ENCODE peak calls at places on chromosomes 12 and 14, in seven cellular contexts. M is LNCaP clone FGC, W is astrocyte of the cerebellum, I is fibroblast of mammary gland, T is epithelial cell of esophagus, B is uterus, H is IMR-90. X is an unnamed sample.

GRCh38 chr14:92728781-92729364 is 19.6 kb downstream of the LGMN start:
- DNase-seq in M (no peak), W (no peak), I (peak; percentile 79), T (peak; percentile 97), B (no peak), H (peak; percentile 31), X (peak; percentile 30)

GRCh38 chr12:88056571-88056970 is 27.4 kb upstream of the C12orf50 start:
- DNase-seq in M (no peak), W (no peak), I (no peak), T (no peak), B (no peak), H (no peak), X (no peak)

GRCh38 chr14:51382506-51382905 is 142.5 kb downstream of the TMX1 start:
- DNase-seq in M (no peak), W (no peak), I (no peak), T (peak; percentile 100), B (no peak), H (no peak), X (no peak)

GRCh38 chr12:128966411-128966810 is 113.1 kb downstream of the GLT1D1 start:
- DNase-seq in M (no peak), W (no peak), I (no peak), T (no peak), B (no peak), H (no peak), X (no peak)

GRCh38 chr12:69196302-69197288 is 42.8 kb upstream of the CPSF6 start:
- DNase-seq in M (peak; percentile 31), W (no peak), I (peak; percentile 19), T (peak; percentile 41), B (no peak), H (peak; percentile 9), X (no peak)

GRCh38 chr14:95453713-95453980 is 62.8 kb downstream of the SYNE3 start:
- DNase-seq in M (no peak), W (no peak), I (no peak), T (no peak), B (no peak), H (no peak), X (no peak)

GRCh38 chr12:16347391-16348298 is at the start of gene MGST1:
- DNase-seq in M (no peak), W (no peak), I (peak; percentile 75), T (peak; percentile 77), B (peak; percentile 60), H (peak; percentile 59), X (peak; percentile 62)

GRCh38 chr12:57127101-57127709 is 1.1 kb upstream of the LRP1 start:
- DNase-seq in M (peak; percentile 53), W (no peak), I (no peak), T (peak; percentile 57), B (peak; percentile 73), H (no peak), X (no peak)

GRCh38 chr12:127642208-127642607 is 624.8 kb upstream of the TMEM132C start:
- DNase-seq in M (no peak), W (no peak), I (no peak), T (no peak), B (no peak), H (no peak), X (no peak)

GRCh38 chr14:34665785-34666425 is 36.0 kb upstream of the SNX6 start:
- DNase-seq in M (peak; percentile 28), W (peak; percentile 78), I (peak; percentile 92), T (peak; percentile 80), B (no peak), H (peak; percentile 96), X (peak; percentile 89)

GRCh38 chr12:107931761-107932160 is 157.3 kb downstream of the ASCL4 start:
- DNase-seq in M (no peak), W (no peak), I (no peak), T (no peak), B (no peak), H (no peak), X (no peak)

DNA sequence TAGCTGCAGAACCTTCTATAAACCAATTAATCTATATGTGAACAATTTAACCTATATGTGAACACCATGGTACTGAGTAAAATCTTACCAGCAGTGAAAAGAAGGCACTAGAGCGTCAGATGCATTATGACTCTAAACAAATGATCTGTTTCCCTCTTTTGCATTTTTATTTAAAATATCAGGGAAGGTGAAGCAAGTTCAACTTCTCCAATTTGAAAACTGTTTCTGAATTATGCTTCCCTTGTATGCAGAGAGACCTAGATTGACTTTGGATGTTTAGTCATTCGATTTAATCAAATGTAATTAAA is 80.9 kb downstream of the DAD1 start:
- DNase-seq in M (no peak), W (no peak), I (no peak), T (no peak), B (no peak), H (no peak), X (no peak)
- H3K4me3 ChIP-seq in M (no peak overlapping the region), W (no peak overlapping the region), I (no peak overlapping the region), T (no peak overlapping the region), B (no peak overlapping the region), H (no peak overlapping the region), X (no peak overlapping the region)

GRCh38 chr12:71371132-71371531 is 68.5 kb upstream of the LGR5 start:
- DNase-seq in M (no peak), W (no peak), I (peak; percentile 28), T (no peak), B (no peak), H (no peak), X (no peak)
- TF ChIP-seq CTCF in M (peak; percentile 51), W (no peak), I (peak; percentile 16), T (no peak), B (no peak), H (no peak), X (no peak)

GRCh38 chr12:118307069-118307954 is 65.4 kb downstream of the TAOK3 start:
- DNase-seq in M (no peak), W (peak; percentile 79), I (peak; percentile 93), T (peak; percentile 93), B (peak; percentile 29), H (peak; percentile 95), X (peak; percentile 95)
- H3K4me3 ChIP-seq in M (no peak overlapping the region), W (peak overlapping the region; percentile 29), I (peak overlapping the region; percentile 44), T (peak overlapping the region; percentile 14), B (peak overlapping the region; percentile 0), H (peak overlapping the region; percentile 55), X (peak overlapping the region; percentile 32)

GRCh38 chr14:62673014-62673727 is 372.1 kb downstream of the KCNH5 start:
- DNase-seq in M (no peak), W (no peak), I (no peak), T (no peak), B (no peak), H (no peak), X (no peak)

GRCh38 chr14:62661818-62662217 is 383.4 kb downstream of the KCNH5 start:
- DNase-seq in M (no peak), W (no peak), I (peak; percentile 2), T (peak; percentile 47), B (no peak), H (peak; percentile 22), X (no peak)

GRCh38 chr14:62670526-62670925 is 374.7 kb downstream of the KCNH5 start:
- DNase-seq in M (no peak), W (no peak), I (peak; percentile 20), T (peak; percentile 43), B (no peak), H (peak; percentile 84), X (peak; percentile 14)

GRCh38 chr14:62662811-62663477 is 382.3 kb downstream of the KCNH5 start:
- DNase-seq in M (no peak), W (no peak), I (no peak), T (no peak), B (no peak), H (peak; percentile 4), X (no peak)

DNA sequence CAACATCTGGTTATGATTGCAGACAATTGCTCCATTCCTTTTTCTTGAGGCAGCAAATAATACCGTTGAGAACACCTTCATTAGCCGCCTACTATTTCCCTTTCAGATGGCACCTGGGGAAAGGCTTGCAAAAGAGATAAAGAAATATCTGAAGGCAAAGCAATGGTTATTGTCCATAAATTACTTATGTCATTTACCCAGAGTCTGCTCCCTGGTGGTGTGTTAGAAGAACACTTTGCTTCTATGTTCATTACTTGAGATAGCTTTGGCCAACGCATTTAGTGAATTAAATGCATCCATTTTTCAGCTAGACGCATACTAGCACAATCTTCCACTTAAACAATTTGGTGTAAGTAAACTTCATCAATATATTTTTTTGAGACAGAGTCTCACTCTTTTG is 377.7 kb downstream of the KCNH5 start:
- DNase-seq in M (no peak), W (no peak), I (no peak), T (peak; percentile 9), B (no peak), H (peak; percentile 3), X (no peak)
- TF ChIP-seq CTCF in M (peak; percentile 21), W (no peak), I (no peak), T (no peak), B (no peak), H (no peak), X (no peak)

GRCh38 chr14:103889313-103890051 is 38.8 kb upstream of the TDRD9 start:
- DNase-seq in M (no peak), W (no peak), I (peak; percentile 47), T (peak; percentile 92), B (no peak), H (peak; percentile 20), X (no peak)
- H3K4me3 ChIP-seq in M (no peak overlapping the region), W (no peak overlapping the region), I (no peak overlapping the region), T (no peak overlapping the region), B (no peak overlapping the region), H (no peak overlapping the region), X (no peak overlapping the region)

GRCh38 chr14:36254020-36254614 is 66.3 kb downstream of the MBIP start:
- DNase-seq in M (no peak), W (no peak), I (peak; percentile 10), T (peak; percentile 7), B (no peak), H (peak; percentile 19), X (no peak)
- TF ChIP-seq CTCF in M (no peak), W (peak; percentile 32), I (peak; percentile 17), T (peak; percentile 26), B (no peak), H (peak; percentile 46), X (peak; percentile 18)

GRCh38 chr12:12272869-12273268 is 6.0 kb upstream of the LRP6 start:
- DNase-seq in M (no peak), W (no peak), I (no peak), T (no peak), B (no peak), H (no peak), X (peak; percentile 5)
- H3K4me3 ChIP-seq in M (no peak overlapping the region), W (no peak overlapping the region), I (no peak overlapping the region), T (no peak overlapping the region), B (no peak overlapping the region), H (no peak overlapping the region), X (no peak overlapping the region)

GRCh38 chr12:28346567-28346966 is 156.3 kb downstream of the CCDC91 start:
- DNase-seq in M (no peak), W (no peak), I (no peak), T (no peak), B (no peak), H (no peak), X (no peak)

GRCh38 chr12:28349196-28349595 is 158.9 kb downstream of the CCDC91 start:
- DNase-seq in M (no peak), W (no peak), I (no peak), T (no peak), B (no peak), H (no peak), X (no peak)

GRCh38 chr12:28350502-28350901 is 160.2 kb downstream of the CCDC91 start:
- DNase-seq in M (no peak), W (no peak), I (peak; percentile 18), T (no peak), B (no peak), H (no peak), X (no peak)

GRCh38 chr12:28351414-28351813 is 161.2 kb downstream of the CCDC91 start:
- DNase-seq in M (no peak), W (no peak), I (no peak), T (no peak), B (no peak), H (no peak), X (no peak)
- TF ChIP-seq CTCF in M (no peak), W (no peak), I (no peak), T (no peak), B (no peak), H (no peak), X (no peak)

GRCh38 chr12:75390156-75390898 is 562 bp upstream of the GLIPR1L2 start:
- DNase-seq in M (no peak), W (no peak), I (no peak), T (no peak), B (no peak), H (no peak), X (no peak)
- H3K4me3 ChIP-seq in M (peak overlapping the region; percentile 60), W (peak overlapping the region; percentile 49), I (peak overlapping the region; percentile 57), T (peak overlapping the region; percentile 69), B (peak overlapping the region; percentile 48), H (peak overlapping the region; percentile 25), X (peak overlapping the region; percentile 49)

X was measured in astrocyte of the spinal cord.